ENCODE peak calls at places on chromosomes 5 and 9, in five cellular contexts. One of them, this sample, is unnamed.

GRCh38 chr5:112703866-112704820 is 33.5 kb upstream of the APC start:
- DNase-seq in A549: no peak
- DNase-seq in SK-N-SH: no peak
- DNase-seq in K562: peak
- DNase-seq in GM12878: no peak
- DNase-seq in this sample: peak

GRCh38 chr5:57447656-57448055 is 35.0 kb downstream of the ACTBL2 start:
- DNase-seq in A549: no peak
- DNase-seq in K562: no peak
- DNase-seq in SK-N-SH: no peak
- DNase-seq in GM12878: no peak
- DNase-seq in this sample: peak

GRCh38 chr9:69546265-69546664 is 125.9 kb downstream of the APBA1 start:
- DNase-seq in SK-N-SH: peak
- DNase-seq in A549: peak
- DNase-seq in GM12878: no peak
- DNase-seq in K562: peak
- DNase-seq in this sample: peak

GRCh38 chr9:37984672-37985611 is 81.0 kb upstream of the SLC25A51 start:
- DNase-seq in GM12878: no peak
- DNase-seq in K562: peak
- DNase-seq in A549: no peak
- DNase-seq in SK-N-SH: no peak
- DNase-seq in this sample: peak

GRCh38 chr5:135141303-135142268 is 107.6 kb upstream of the PITX1 start:
- DNase-seq in SK-N-SH: no peak
- DNase-seq in K562: peak
- DNase-seq in GM12878: no peak
- DNase-seq in A549: peak
- DNase-seq in this sample: peak

GRCh38 chr9:127598839-127599549 is 13.1 kb upstream of the STXBP1 start:
- DNase-seq in A549: no peak
- DNase-seq in K562: no peak
- DNase-seq in GM12878: no peak
- DNase-seq in SK-N-SH: no peak
- DNase-seq in this sample: no peak

GRCh38 chr9:70983723-70984280 is 137.6 kb downstream of the TRPM3 start:
- DNase-seq in GM12878: no peak
- DNase-seq in A549: no peak
- DNase-seq in SK-N-SH: no peak
- DNase-seq in K562: no peak
- DNase-seq in this sample: peak

GRCh38 chr9:133842721-133843227 is 104.6 kb upstream of the SARDH start:
- DNase-seq in SK-N-SH: no peak
- DNase-seq in K562: no peak
- DNase-seq in GM12878: no peak
- DNase-seq in A549: no peak
- DNase-seq in this sample: no peak

GRCh38 chr9:133117271-133118178 is 3.5 kb downstream of the RALGDS start:
- DNase-seq in GM12878: no peak
- DNase-seq in A549: no peak
- DNase-seq in SK-N-SH: peak
- DNase-seq in K562: no peak
- DNase-seq in this sample: no peak

GRCh38 chr5:112417931-112418358 is 1.1 kb downstream of the EPB41L4A start:
- DNase-seq in A549: no peak
- DNase-seq in GM12878: peak
- DNase-seq in SK-N-SH: peak
- DNase-seq in K562: peak
- DNase-seq in this sample: no peak

GRCh38 chr9:107750741-107751521 is 261.4 kb upstream of the KLF4 start:
- DNase-seq in GM12878: no peak
- DNase-seq in K562: no peak
- DNase-seq in A549: peak
- DNase-seq in SK-N-SH: no peak
- DNase-seq in this sample: peak

GRCh38 chr9:38368731-38369130 is 23.8 kb upstream of the ALDH1B1 start:
- DNase-seq in A549: no peak
- DNase-seq in SK-N-SH: no peak
- DNase-seq in GM12878: no peak
- DNase-seq in K562: no peak
- DNase-seq in this sample: no peak

GRCh38 chr5:39986614-39987013 is 561.8 kb upstream of the DAB2 start:
- DNase-seq in K562: no peak
- DNase-seq in SK-N-SH: no peak
- DNase-seq in GM12878: no peak
- DNase-seq in A549: no peak
- DNase-seq in this sample: no peak

GRCh38 chr5:2149196-2149541 is 266.4 kb upstream of the IRX4 start:
- DNase-seq in SK-N-SH: no peak
- DNase-seq in GM12878: no peak
- DNase-seq in K562: no peak
- DNase-seq in A549: no peak
- DNase-seq in this sample: no peak

GRCh38 chr5:73446631-73447233 is 1.8 kb downstream of the FOXD1 start:
- DNase-seq in SK-N-SH: no peak
- DNase-seq in A549: peak
- DNase-seq in K562: peak
- DNase-seq in GM12878: no peak
- DNase-seq in this sample: no peak

GRCh38 chr5:132394681-132395259 is 25.3 kb downstream of the SLC22A5 start:
- DNase-seq in K562: no peak
- DNase-seq in SK-N-SH: no peak
- DNase-seq in A549: no peak
- DNase-seq in GM12878: no peak
- DNase-seq in this sample: no peak

GRCh38 chr5:138440226-138441073 is 1.6 kb downstream of the REEP2 start:
- DNase-seq in A549: no peak
- DNase-seq in SK-N-SH: peak
- DNase-seq in GM12878: no peak
- DNase-seq in K562: no peak
- DNase-seq in this sample: no peak

GRCh38 chr9:121169094-121169601 is 32.5 kb downstream of the RAB14 start:
- DNase-seq in SK-N-SH: peak
- DNase-seq in GM12878: no peak
- DNase-seq in A549: peak
- DNase-seq in K562: no peak
- DNase-seq in this sample: no peak

GRCh38 chr9:87498046-87498815 is 564 bp downstream of the DAPK1 start:
- DNase-seq in K562: peak
- DNase-seq in SK-N-SH: peak
- DNase-seq in GM12878: no peak
- DNase-seq in A549: peak
- DNase-seq in this sample: no peak

GRCh38 chr5:51225671-51226419 is 157.4 kb upstream of the ISL1 start:
- DNase-seq in GM12878: no peak
- DNase-seq in K562: no peak
- DNase-seq in A549: no peak
- DNase-seq in SK-N-SH: no peak
- DNase-seq in this sample: no peak

GRCh38 chr5:109125755-109126429 is 283.9 kb downstream of the PJA2 start:
- DNase-seq in SK-N-SH: no peak
- DNase-seq in K562: peak
- DNase-seq in GM12878: no peak
- DNase-seq in A549: no peak
- DNase-seq in this sample: no peak

GRCh38 chr5:1018596-1018995 is 10.0 kb downstream of the NKD2 start:
- DNase-seq in A549: no peak
- DNase-seq in K562: no peak
- DNase-seq in SK-N-SH: no peak
- DNase-seq in GM12878: no peak
- DNase-seq in this sample: no peak

GRCh38 chr5:2442686-2443354 is 308.7 kb downstream of the IRX2 start:
- DNase-seq in A549: no peak
- DNase-seq in GM12878: no peak
- DNase-seq in SK-N-SH: no peak
- DNase-seq in K562: no peak
- DNase-seq in this sample: no peak

GRCh38 chr5:11758321-11758720 is 145.9 kb downstream of the CTNND2 start:
- DNase-seq in K562: no peak
- DNase-seq in A549: no peak
- DNase-seq in GM12878: no peak
- DNase-seq in SK-N-SH: no peak
- DNase-seq in this sample: no peak

GRCh38 chr5:124263172-124263571 is 483.3 kb downstream of the ZNF608 start:
- DNase-seq in K562: no peak
- DNase-seq in A549: no peak
- DNase-seq in GM12878: no peak
- DNase-seq in SK-N-SH: no peak
- DNase-seq in this sample: no peak

GRCh38 chr9:124269556-124269955 is 11.8 kb downstream of the NEK6 start:
- DNase-seq in A549: no peak
- DNase-seq in GM12878: no peak
- DNase-seq in K562: no peak
- DNase-seq in SK-N-SH: no peak
- DNase-seq in this sample: no peak

GRCh38 chr5:178368278-178368677 is 135.7 kb upstream of the PHYKPL start:
- DNase-seq in SK-N-SH: no peak
- DNase-seq in A549: no peak
- DNase-seq in K562: no peak
- DNase-seq in GM12878: no peak
- DNase-seq in this sample: no peak

GRCh38 chr9:121963542-121963995 is 129.5 kb downstream of the TTLL11 start:
- DNase-seq in GM12878: no peak
- DNase-seq in K562: no peak
- DNase-seq in SK-N-SH: no peak
- DNase-seq in A549: no peak
- DNase-seq in this sample: peak

GRCh38 chr5:102583663-102584062 is 84.9 kb upstream of the SLCO6A1 start:
- DNase-seq in A549: peak
- DNase-seq in SK-N-SH: peak
- DNase-seq in K562: peak
- DNase-seq in GM12878: no peak
- DNase-seq in this sample: peak
- TF ChIP-seq SMC3 in A549: peak
- TF ChIP-seq SMC3 in SK-N-SH: peak
- TF ChIP-seq SMC3 in K562: no peak
- TF ChIP-seq SMC3 in GM12878: peak
- TF ChIP-seq SMC3 in this sample: peak

GRCh38 chr5:160500776-160501175 is 79.1 kb downstream of the PTTG1 start:
- DNase-seq in A549: no peak
- DNase-seq in SK-N-SH: no peak
- DNase-seq in GM12878: no peak
- DNase-seq in K562: no peak
- DNase-seq in this sample: no peak
- TF ChIP-seq SMC3 in A549: no peak
- TF ChIP-seq SMC3 in SK-N-SH: no peak
- TF ChIP-seq SMC3 in GM12878: no peak
- TF ChIP-seq SMC3 in K562: no peak
- TF ChIP-seq SMC3 in this sample: no peak

DNA sequence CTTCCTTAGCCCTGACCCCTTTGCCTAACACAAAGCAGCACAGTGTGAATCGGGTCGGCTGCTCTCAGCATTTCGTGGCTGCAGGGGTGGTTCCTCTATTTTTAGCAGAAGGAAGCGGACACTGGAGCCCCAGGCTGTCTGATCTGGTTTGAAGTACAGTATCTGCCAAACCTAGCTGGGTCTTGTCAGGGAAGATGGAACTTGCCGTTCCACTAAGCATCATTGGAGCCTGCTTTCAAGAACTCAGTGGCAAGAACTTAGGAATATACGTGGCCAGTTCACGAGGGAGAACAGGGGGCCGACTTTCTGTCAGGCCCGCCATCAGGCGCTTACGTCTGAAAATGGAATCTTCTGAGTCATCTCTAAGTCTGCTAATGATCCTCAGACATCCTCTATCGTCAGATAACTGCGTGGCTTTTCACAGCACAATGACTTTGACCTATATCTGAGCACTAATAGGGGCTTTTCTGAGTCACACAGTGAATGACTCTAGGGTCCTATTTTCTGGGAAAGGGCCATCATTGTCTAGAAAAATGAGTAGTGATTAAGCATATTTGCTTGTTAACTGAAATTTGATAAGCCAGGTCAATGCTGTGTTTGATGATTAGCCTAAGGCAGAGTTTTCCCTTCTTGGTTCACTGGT is 43.3 kb upstream of the NCS1 start:
- DNase-seq in A549: no peak
- DNase-seq in SK-N-SH: no peak
- DNase-seq in GM12878: peak
- DNase-seq in K562: peak
- DNase-seq in this sample: peak
- TF ChIP-seq SMC3 in A549: no peak
- TF ChIP-seq SMC3 in SK-N-SH: no peak
- TF ChIP-seq SMC3 in GM12878: no peak
- TF ChIP-seq SMC3 in K562: no peak
- TF ChIP-seq SMC3 in this sample: peak

GRCh38 chr5:148697177-148697820 is 43.0 kb upstream of the HTR4 start:
- DNase-seq in GM12878: no peak
- DNase-seq in K562: peak
- DNase-seq in SK-N-SH: no peak
- DNase-seq in A549: no peak
- DNase-seq in this sample: peak
- TF ChIP-seq SMC3 in GM12878: no peak
- TF ChIP-seq SMC3 in K562: no peak
- TF ChIP-seq SMC3 in SK-N-SH: no peak
- TF ChIP-seq SMC3 in A549: no peak
- TF ChIP-seq SMC3 in this sample: no peak

DNA sequence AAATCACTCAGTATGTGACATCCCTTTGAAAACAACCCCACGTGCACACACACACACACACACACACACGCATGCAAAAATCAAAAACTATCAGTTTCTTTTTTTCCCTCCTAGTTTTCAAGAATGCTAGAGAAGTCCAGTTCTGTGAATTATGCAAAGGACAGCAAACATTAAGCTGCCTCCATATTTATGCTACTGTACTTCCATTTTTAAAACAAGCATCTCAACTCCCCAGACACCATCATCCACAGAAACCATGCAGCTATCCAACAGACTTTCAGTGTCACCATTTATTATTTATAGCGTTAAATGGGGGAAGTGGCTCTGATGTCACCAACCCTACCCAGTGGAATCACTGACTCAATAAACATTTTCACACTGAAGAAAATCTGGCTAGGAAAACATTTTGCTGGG is 1.6 kb downstream of the FBXW11 start:
- DNase-seq in A549: peak
- DNase-seq in SK-N-SH: no peak
- DNase-seq in GM12878: peak
- DNase-seq in K562: peak
- DNase-seq in this sample: no peak
- TF ChIP-seq SMC3 in A549: no peak
- TF ChIP-seq SMC3 in SK-N-SH: no peak
- TF ChIP-seq SMC3 in GM12878: no peak
- TF ChIP-seq SMC3 in K562: no peak
- TF ChIP-seq SMC3 in this sample: no peak

This sample was measured in IMR-90.